ENCODE peak calls at places on chromosomes 3 and 15, in six cellular contexts. One of them, this sample, is unnamed.

GRCh38 chr15:44910981-44911625 is 45.4 kb upstream of the TERB2 start:
- DNase-seq in A549: no peak
- DNase-seq in A673: peak
- DNase-seq in heart left ventricle: no peak
- DNase-seq in transverse colon: no peak
- DNase-seq in mammary epithelial cell: no peak
- DNase-seq in this sample: no peak

GRCh38 chr3:31934866-31935265 is 46.2 kb downstream of the OSBPL10 start:
- DNase-seq in A673: no peak
- DNase-seq in heart left ventricle: no peak
- DNase-seq in mammary epithelial cell: no peak
- DNase-seq in A549: no peak
- DNase-seq in transverse colon: no peak
- DNase-seq in this sample: no peak

GRCh38 chr3:135965506-135966348 is at the start of gene PPP2R3A:
- DNase-seq in mammary epithelial cell: peak
- DNase-seq in A549: peak
- DNase-seq in A673: peak
- DNase-seq in transverse colon: peak
- DNase-seq in heart left ventricle: peak
- DNase-seq in this sample: peak

GRCh38 chr3:142577701-142578308 is 728 bp downstream of the ATR start:
- DNase-seq in A549: no peak
- DNase-seq in heart left ventricle: no peak
- DNase-seq in mammary epithelial cell: peak
- DNase-seq in transverse colon: no peak
- DNase-seq in A673: peak
- DNase-seq in this sample: no peak

GRCh38 chr3:17424137-17424536 is 318.3 kb downstream of the TBC1D5 start:
- DNase-seq in A549: no peak
- DNase-seq in A673: no peak
- DNase-seq in transverse colon: no peak
- DNase-seq in mammary epithelial cell: no peak
- DNase-seq in heart left ventricle: no peak
- DNase-seq in this sample: no peak

GRCh38 chr3:163562625-163563024 is 1515.7 kb downstream of the SI start:
- DNase-seq in heart left ventricle: no peak
- DNase-seq in mammary epithelial cell: no peak
- DNase-seq in A549: no peak
- DNase-seq in transverse colon: no peak
- DNase-seq in A673: no peak
- DNase-seq in this sample: no peak

GRCh38 chr3:150497956-150498355 is 48.3 kb downstream of the SERP1 start:
- DNase-seq in transverse colon: no peak
- DNase-seq in heart left ventricle: no peak
- DNase-seq in A549: peak
- DNase-seq in mammary epithelial cell: peak
- DNase-seq in A673: peak
- DNase-seq in this sample: no peak

GRCh38 chr3:177263615-177264365 is 66.5 kb upstream of the TBL1XR1 start:
- DNase-seq in A549: no peak
- DNase-seq in transverse colon: no peak
- DNase-seq in A673: no peak
- DNase-seq in heart left ventricle: no peak
- DNase-seq in mammary epithelial cell: no peak
- DNase-seq in this sample: no peak

GRCh38 chr3:110881069-110881468 is 190.5 kb upstream of the NECTIN3 start:
- DNase-seq in mammary epithelial cell: peak
- DNase-seq in transverse colon: peak
- DNase-seq in A673: peak
- DNase-seq in A549: peak
- DNase-seq in heart left ventricle: peak
- DNase-seq in this sample: peak

DNA sequence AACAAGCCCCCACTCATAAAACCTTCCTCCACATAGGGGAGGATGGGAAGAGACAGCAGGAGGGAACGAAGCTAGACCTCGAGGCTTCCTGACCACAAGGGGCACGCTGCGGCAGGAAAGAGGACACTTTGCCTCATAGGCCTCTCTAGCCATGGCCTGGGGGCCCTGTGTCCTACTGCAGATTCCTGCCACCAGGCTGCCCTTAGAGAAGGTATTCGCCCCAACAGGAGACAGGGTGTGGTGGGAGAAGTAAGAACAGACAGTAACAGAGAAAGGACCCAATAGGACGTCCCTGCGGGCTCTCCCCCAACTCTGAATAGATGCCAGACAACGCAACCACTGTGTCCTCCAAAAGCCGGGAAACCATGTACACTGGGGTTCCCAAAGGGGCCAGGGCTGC is 36.8 kb downstream of the ADCY5 start:
- DNase-seq in A549: no peak
- DNase-seq in A673: no peak
- DNase-seq in mammary epithelial cell: no peak
- DNase-seq in transverse colon: no peak
- DNase-seq in heart left ventricle: no peak
- DNase-seq in this sample: no peak
- TF ChIP-seq CTCF in A549: no peak
- TF ChIP-seq CTCF in A673: no peak
- TF ChIP-seq CTCF in mammary epithelial cell: peak
- TF ChIP-seq CTCF in transverse colon: no peak
- TF ChIP-seq CTCF in heart left ventricle: no peak
- TF ChIP-seq CTCF in this sample: no peak

GRCh38 chr3:192747746-192748145 is 20.4 kb upstream of the FGF12 start:
- DNase-seq in A673: no peak
- DNase-seq in transverse colon: no peak
- DNase-seq in mammary epithelial cell: no peak
- DNase-seq in heart left ventricle: no peak
- DNase-seq in A549: no peak
- DNase-seq in this sample: no peak

GRCh38 chr3:192750201-192750600 is 22.9 kb upstream of the FGF12 start:
- DNase-seq in A549: no peak
- DNase-seq in transverse colon: no peak
- DNase-seq in A673: no peak
- DNase-seq in heart left ventricle: no peak
- DNase-seq in mammary epithelial cell: no peak
- DNase-seq in this sample: no peak

GRCh38 chr3:192747145-192747544 is 19.8 kb upstream of the FGF12 start:
- DNase-seq in mammary epithelial cell: no peak
- DNase-seq in transverse colon: no peak
- DNase-seq in heart left ventricle: no peak
- DNase-seq in A673: no peak
- DNase-seq in A549: no peak
- DNase-seq in this sample: no peak

GRCh38 chr3:192751148-192751547 is 23.8 kb upstream of the FGF12 start:
- DNase-seq in transverse colon: no peak
- DNase-seq in heart left ventricle: no peak
- DNase-seq in A549: no peak
- DNase-seq in mammary epithelial cell: no peak
- DNase-seq in A673: no peak
- DNase-seq in this sample: no peak

GRCh38 chr3:192745150-192745549 is 17.8 kb upstream of the FGF12 start:
- DNase-seq in A673: no peak
- DNase-seq in A549: no peak
- DNase-seq in heart left ventricle: no peak
- DNase-seq in mammary epithelial cell: no peak
- DNase-seq in transverse colon: no peak
- DNase-seq in this sample: no peak
- H3K4me3 ChIP-seq in A673: no peak
- H3K4me3 ChIP-seq in A549: no peak
- H3K4me3 ChIP-seq in heart left ventricle: no peak
- H3K4me3 ChIP-seq in mammary epithelial cell: no peak
- H3K4me3 ChIP-seq in transverse colon: no peak
- H3K4me3 ChIP-seq in this sample: no peak

GRCh38 chr15:29472901-29473423 is 203.3 kb upstream of the NSMCE3 start:
- DNase-seq in mammary epithelial cell: no peak
- DNase-seq in A673: no peak
- DNase-seq in A549: no peak
- DNase-seq in heart left ventricle: no peak
- DNase-seq in transverse colon: no peak
- DNase-seq in this sample: no peak

GRCh38 chr15:29471757-29472156 is 202.1 kb upstream of the NSMCE3 start:
- DNase-seq in mammary epithelial cell: no peak
- DNase-seq in heart left ventricle: no peak
- DNase-seq in transverse colon: no peak
- DNase-seq in A673: no peak
- DNase-seq in A549: no peak
- DNase-seq in this sample: no peak

GRCh38 chr15:29470794-29471193 is 201.2 kb upstream of the NSMCE3 start:
- DNase-seq in A549: peak
- DNase-seq in heart left ventricle: no peak
- DNase-seq in mammary epithelial cell: no peak
- DNase-seq in A673: no peak
- DNase-seq in transverse colon: peak
- DNase-seq in this sample: no peak

GRCh38 chr15:29470311-29470710 is 200.7 kb upstream of the NSMCE3 start:
- DNase-seq in A673: no peak
- DNase-seq in A549: no peak
- DNase-seq in heart left ventricle: no peak
- DNase-seq in transverse colon: no peak
- DNase-seq in mammary epithelial cell: no peak
- DNase-seq in this sample: no peak

GRCh38 chr15:29471306-29471705 is 201.7 kb upstream of the NSMCE3 start:
- DNase-seq in A549: no peak
- DNase-seq in mammary epithelial cell: no peak
- DNase-seq in transverse colon: no peak
- DNase-seq in A673: no peak
- DNase-seq in heart left ventricle: no peak
- DNase-seq in this sample: no peak
- TF ChIP-seq CTCF in A549: no peak
- TF ChIP-seq CTCF in mammary epithelial cell: no peak
- TF ChIP-seq CTCF in transverse colon: no peak
- TF ChIP-seq CTCF in A673: no peak
- TF ChIP-seq CTCF in heart left ventricle: no peak
- TF ChIP-seq CTCF in this sample: no peak

DNA sequence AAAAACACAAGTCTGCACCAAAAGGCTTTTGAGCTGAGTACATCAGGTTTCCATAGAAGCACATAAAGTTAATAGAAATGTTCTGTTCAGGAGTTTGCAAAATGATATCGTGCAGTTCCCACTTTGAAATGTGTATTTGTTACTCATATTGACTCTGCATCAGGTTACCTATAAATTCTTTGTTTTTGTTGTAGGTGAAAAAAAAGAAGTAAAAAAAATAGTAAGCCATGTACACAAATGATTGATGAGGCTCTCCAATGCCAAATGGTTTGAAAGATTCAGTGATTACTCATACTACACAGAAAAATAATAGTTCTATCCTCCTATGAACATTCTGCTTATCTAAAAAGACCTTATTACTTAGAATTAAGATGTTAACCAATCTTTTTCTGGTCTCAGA is 287.3 kb upstream of the MME start:
- DNase-seq in heart left ventricle: no peak
- DNase-seq in A549: no peak
- DNase-seq in A673: no peak
- DNase-seq in transverse colon: no peak
- DNase-seq in mammary epithelial cell: no peak
- DNase-seq in this sample: no peak
- H3K4me3 ChIP-seq in heart left ventricle: no peak
- H3K4me3 ChIP-seq in A549: no peak
- H3K4me3 ChIP-seq in A673: no peak
- H3K4me3 ChIP-seq in transverse colon: no peak
- H3K4me3 ChIP-seq in mammary epithelial cell: no peak
- H3K4me3 ChIP-seq in this sample: no peak

GRCh38 chr3:108494862-108495531 is 15.4 kb downstream of the MYH15 start:
- DNase-seq in A549: no peak
- DNase-seq in heart left ventricle: no peak
- DNase-seq in transverse colon: no peak
- DNase-seq in A673: peak
- DNase-seq in mammary epithelial cell: no peak
- DNase-seq in this sample: no peak

GRCh38 chr3:108497271-108497670 is 13.1 kb downstream of the MYH15 start:
- DNase-seq in transverse colon: no peak
- DNase-seq in heart left ventricle: no peak
- DNase-seq in A549: no peak
- DNase-seq in A673: no peak
- DNase-seq in mammary epithelial cell: no peak
- DNase-seq in this sample: no peak

GRCh38 chr3:108495717-108496116 is 14.7 kb downstream of the MYH15 start:
- DNase-seq in transverse colon: no peak
- DNase-seq in A673: no peak
- DNase-seq in mammary epithelial cell: no peak
- DNase-seq in A549: no peak
- DNase-seq in heart left ventricle: no peak
- DNase-seq in this sample: no peak

GRCh38 chr3:108489776-108490175 is 20.6 kb downstream of the MYH15 start:
- DNase-seq in A549: peak
- DNase-seq in transverse colon: no peak
- DNase-seq in heart left ventricle: no peak
- DNase-seq in mammary epithelial cell: peak
- DNase-seq in A673: peak
- DNase-seq in this sample: no peak

GRCh38 chr3:108493862-108494261 is 16.5 kb downstream of the MYH15 start:
- DNase-seq in transverse colon: peak
- DNase-seq in A673: no peak
- DNase-seq in heart left ventricle: no peak
- DNase-seq in mammary epithelial cell: no peak
- DNase-seq in A549: peak
- DNase-seq in this sample: no peak
- TF ChIP-seq CTCF in transverse colon: peak
- TF ChIP-seq CTCF in A673: peak
- TF ChIP-seq CTCF in heart left ventricle: no peak
- TF ChIP-seq CTCF in mammary epithelial cell: peak
- TF ChIP-seq CTCF in A549: peak
- TF ChIP-seq CTCF in this sample: peak

DNA sequence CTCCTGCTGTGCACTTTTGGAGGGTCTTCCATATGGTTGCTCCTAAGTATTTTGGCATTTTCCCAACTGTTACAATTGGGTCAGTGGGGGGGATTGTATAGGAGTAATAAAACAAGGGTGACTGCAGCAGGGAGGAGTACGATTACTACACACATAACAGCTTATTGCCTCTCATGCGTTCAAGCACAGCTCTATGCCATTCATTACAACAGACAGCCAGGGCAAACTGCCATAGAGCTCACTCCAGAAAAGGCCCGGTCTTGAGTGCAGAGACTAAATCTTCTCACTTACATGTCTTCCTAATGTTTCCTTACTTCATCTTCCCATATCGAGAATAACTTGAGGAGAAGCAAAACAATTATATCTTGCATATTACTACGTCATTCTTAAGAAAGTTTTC is 1.4 kb upstream of the CHMP2B start:
- DNase-seq in heart left ventricle: no peak
- DNase-seq in A549: no peak
- DNase-seq in mammary epithelial cell: no peak
- DNase-seq in A673: peak
- DNase-seq in transverse colon: peak
- DNase-seq in this sample: no peak
- H3K4me3 ChIP-seq in heart left ventricle: no peak
- H3K4me3 ChIP-seq in A549: no peak
- H3K4me3 ChIP-seq in mammary epithelial cell: no peak
- H3K4me3 ChIP-seq in A673: no peak
- H3K4me3 ChIP-seq in transverse colon: no peak
- H3K4me3 ChIP-seq in this sample: no peak

This sample was measured in lower lobe of right lung.